ENCODE peak calls at places on chromosomes 1 and 21, in seven cellular contexts. Q is K562, N is HepG2, O is HCT116, L is H1, K is SK-N-SH, S is GM12878. G is an unnamed sample.
A peak's percentile ranks its signal among the peaks of the same experiment; 100 is the strongest.

GRCh38 chr1:13965770-13966398 is 265.9 kb downstream of the PRDM2 start:
- DNase-seq in Q (peak; percentile 61), N (peak; percentile 23), O (peak; percentile 43), L (peak; percentile 33), K (peak; percentile 57), S (no peak), G (peak; percentile 67)

GRCh38 chr1:237737938-237738610 is 152.6 kb downstream of the ZP4 start:
- DNase-seq in Q (no peak), N (no peak), O (no peak), L (no peak), K (no peak), S (no peak), G (no peak)

GRCh38 chr1:204505674-204506073 is 10.5 kb upstream of the MDM4 start:
- DNase-seq in Q (no peak), N (no peak), O (no peak), L (no peak), K (no peak), S (no peak), G (no peak)

GRCh38 chr21:23522750-23523149 is 2084.5 kb downstream of the MRPL39 start:
- DNase-seq in Q (no peak), N (no peak), O (no peak), L (no peak), K (no peak), S (no peak), G (no peak)

GRCh38 chr1:241532864-241533263 is 686 bp downstream of the KMO start:
- DNase-seq in Q (no peak), N (no peak), O (no peak), L (no peak), K (no peak), S (peak; percentile 43), G (no peak)

GRCh38 chr1:27562483-27563406 is 41.2 kb downstream of the AHDC1 start:
- DNase-seq in Q (no peak), N (no peak), O (no peak), L (no peak), K (no peak), S (no peak), G (no peak)

GRCh38 chr1:11730429-11730861 is 5.5 kb upstream of the AGTRAP start:
- DNase-seq in Q (no peak), N (no peak), O (no peak), L (no peak), K (no peak), S (no peak), G (no peak)

GRCh38 chr1:26014179-26014578 is 7.4 kb upstream of the EXTL1 start:
- DNase-seq in Q (no peak), N (no peak), O (no peak), L (no peak), K (no peak), S (no peak), G (no peak)

GRCh38 chr1:36842448-36842847 is 191.9 kb downstream of the GRIK3 start:
- DNase-seq in Q (no peak), N (no peak), O (no peak), L (no peak), K (no peak), S (no peak), G (no peak)

GRCh38 chr1:25620211-25620610 is 3.6 kb downstream of the MAN1C1 start:
- DNase-seq in Q (no peak), N (no peak), O (no peak), L (no peak), K (no peak), S (no peak), G (no peak)

GRCh38 chr21:45264146-45264918 is 23.4 kb downstream of the POFUT2 start:
- DNase-seq in Q (no peak), N (no peak), O (no peak), L (no peak), K (peak; percentile 33), S (no peak), G (no peak)

GRCh38 chr1:41073971-41074370 is 52.4 kb upstream of the SLFNL1 start:
- DNase-seq in Q (no peak), N (no peak), O (no peak), L (no peak), K (no peak), S (no peak), G (no peak)

GRCh38 chr1:67372136-67372535 is 58.1 kb downstream of the SERBP1 start:
- DNase-seq in Q (no peak), N (no peak), O (no peak), L (no peak), K (no peak), S (no peak), G (no peak)

GRCh38 chr1:204841316-204841715 is 29.3 kb upstream of the NFASC start:
- DNase-seq in Q (no peak), N (no peak), O (no peak), L (no peak), K (no peak), S (no peak), G (no peak)

GRCh38 chr1:7379445-7379971 is 391.6 kb upstream of the VAMP3 start:
- DNase-seq in Q (no peak), N (no peak), O (no peak), L (no peak), K (no peak), S (no peak), G (no peak)

GRCh38 chr1:224543453-224543852 is 72.7 kb upstream of the CNIH3 start:
- DNase-seq in Q (no peak), N (no peak), O (no peak), L (no peak), K (no peak), S (no peak), G (no peak)

GRCh38 chr1:169312084-169312954 is 55.3 kb downstream of the NME7 start:
- DNase-seq in Q (peak; percentile 73), N (no peak), O (peak; percentile 90), L (no peak), K (no peak), S (peak; percentile 9), G (no peak)

GRCh38 chr21:45482899-45483821 is 59.1 kb downstream of the SLC19A1 start:
- DNase-seq in Q (peak; percentile 48), N (no peak), O (no peak), L (no peak), K (no peak), S (no peak), G (no peak)

GRCh38 chr1:244559561-244559960 is 93.4 kb upstream of the DESI2 start:
- DNase-seq in Q (no peak), N (peak; percentile 22), O (no peak), L (no peak), K (no peak), S (no peak), G (no peak)

GRCh38 chr1:171081220-171081993 is 9.3 kb upstream of the FMO3 start:
- DNase-seq in Q (no peak), N (no peak), O (peak; percentile 15), L (no peak), K (peak; percentile 1), S (no peak), G (no peak)
- TF ChIP-seq JUND in Q (no peak), N (no peak), O (no peak), L (no peak), K (no peak), S (no peak), G (no peak)

GRCh38 chr1:93617670-93618488 is 63.8 kb downstream of the BCAR3 start:
- DNase-seq in Q (no peak), N (peak; percentile 94), O (no peak), L (no peak), K (no peak), S (no peak), G (peak; percentile 64)

GRCh38 chr1:93614550-93615200 is 67.0 kb downstream of the BCAR3 start:
- DNase-seq in Q (no peak), N (peak; percentile 45), O (no peak), L (no peak), K (no peak), S (no peak), G (no peak)

GRCh38 chr1:93615201-93616150 is 66.2 kb downstream of the BCAR3 start:
- DNase-seq in Q (peak; percentile 54), N (peak; percentile 80), O (no peak), L (no peak), K (no peak), S (peak; percentile 53), G (peak; percentile 58)

GRCh38 chr1:93616221-93616995 is 65.2 kb downstream of the BCAR3 start:
- DNase-seq in Q (no peak), N (no peak), O (no peak), L (no peak), K (no peak), S (no peak), G (no peak)

GRCh38 chr1:93616996-93617669 is 64.5 kb downstream of the BCAR3 start:
- DNase-seq in Q (no peak), N (peak; percentile 46), O (no peak), L (no peak), K (peak; percentile 68), S (no peak), G (no peak)
- TF ChIP-seq JUND in Q (no peak), N (peak; percentile 86), O (no peak), L (no peak), K (no peak), S (no peak), G (no peak)

DNA sequence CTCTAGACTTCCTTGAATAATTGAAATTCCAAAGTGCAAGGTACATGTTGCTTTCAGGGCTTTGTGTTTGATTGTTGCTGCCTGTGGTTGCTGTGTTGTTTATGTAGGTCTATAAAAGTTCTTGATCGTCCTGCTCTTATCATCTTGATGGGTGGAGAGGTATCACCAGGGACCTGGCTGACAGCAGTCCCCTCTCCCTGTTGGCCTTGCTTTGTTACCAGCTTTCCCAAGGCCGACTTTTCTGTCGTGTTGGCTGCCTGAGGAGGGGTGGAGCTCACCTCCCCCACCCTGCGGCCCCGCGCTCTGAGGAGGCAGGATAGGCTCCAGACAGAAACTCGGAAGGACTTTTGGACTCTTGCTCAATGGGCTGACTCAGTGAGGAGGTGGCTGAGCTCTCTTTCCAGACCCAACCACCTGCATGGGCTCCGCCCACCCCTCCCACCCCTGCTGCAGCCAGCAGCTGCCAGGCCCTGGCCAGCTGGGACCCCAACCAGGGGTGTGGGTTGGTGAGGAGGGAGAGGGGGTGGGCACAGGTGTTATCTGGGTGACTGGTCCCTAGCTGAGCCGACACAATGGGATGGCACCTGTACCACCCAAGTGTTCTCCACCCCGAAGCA is 2.0 kb downstream of the INAVA start:
- DNase-seq in Q (no peak), N (peak; percentile 93), O (peak; percentile 54), L (no peak), K (no peak), S (no peak), G (no peak)
- TF ChIP-seq JUND in Q (no peak), N (peak; percentile 90), O (no peak), L (no peak), K (no peak), S (no peak), G (no peak)

DNA sequence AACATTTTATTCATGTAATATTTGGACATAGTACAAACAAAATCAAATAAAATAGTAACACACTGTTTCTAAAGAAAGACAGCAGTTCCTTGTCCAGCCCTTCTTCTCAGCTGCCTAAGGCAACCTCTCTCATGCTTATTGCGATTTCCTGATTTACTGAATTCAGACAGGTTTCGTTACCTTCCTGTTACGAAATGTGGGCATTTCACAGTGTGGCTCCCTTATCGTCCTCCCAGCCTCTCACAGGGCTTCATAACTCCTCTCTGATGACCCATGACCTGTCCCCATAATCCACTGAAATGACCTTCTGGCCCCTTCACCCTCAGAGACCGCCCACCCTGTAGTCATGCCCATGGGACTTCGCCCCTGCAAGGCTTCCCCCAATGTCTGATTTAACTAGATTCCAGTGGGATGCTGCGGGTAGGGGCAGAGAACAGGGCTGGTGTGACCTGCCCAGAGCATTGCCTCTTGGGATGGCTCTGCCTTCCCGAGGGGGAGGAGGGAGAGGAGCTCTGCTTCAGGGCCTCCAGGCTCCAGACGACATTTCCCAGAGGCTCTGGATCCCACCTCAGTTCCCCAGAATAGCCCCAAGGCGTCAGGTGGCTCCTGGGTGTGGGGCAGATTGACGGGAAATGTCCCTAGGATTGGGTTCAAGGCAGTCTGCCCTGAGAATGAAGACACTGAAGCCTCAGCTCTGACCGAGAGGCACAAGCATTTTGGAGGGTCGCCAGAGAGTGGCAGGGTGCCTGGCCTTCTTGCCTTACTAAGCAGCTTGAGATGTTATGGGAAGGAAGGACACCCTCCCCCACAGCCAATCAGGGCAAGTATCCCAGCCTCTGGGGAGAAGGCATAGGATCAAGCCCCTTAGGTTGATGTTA is 20.6 kb downstream of the PADI2 start:
- DNase-seq in Q (no peak), N (no peak), O (no peak), L (no peak), K (no peak), S (no peak), G (no peak)
- TF ChIP-seq JUND in Q (no peak), N (no peak), O (no peak), L (no peak), K (no peak), S (no peak), G (no peak)